ENCODE peak calls at places on chromosomes 6 and 20, in eight cellular contexts. One of them, this sample, is unnamed.

GRCh38 chr6:124907596-124907995 is 54.6 kb upstream of the RNF217 start:
- ATAC-seq in upper lobe of left lung: no peak
- ATAC-seq in A549: no peak
- ATAC-seq in gastrocnemius medialis: no peak
- ATAC-seq in right lobe of liver: no peak
- ATAC-seq in IMR-90: no peak
- ATAC-seq in HCT116: no peak
- ATAC-seq in body of pancreas: no peak
- ATAC-seq in this sample: no peak

GRCh38 chr6:13304580-13305255 is 23.6 kb downstream of the TBC1D7 start:
- ATAC-seq in HCT116: no peak
- ATAC-seq in IMR-90: no peak
- ATAC-seq in body of pancreas: no peak
- ATAC-seq in upper lobe of left lung: no peak
- ATAC-seq in A549: no peak
- ATAC-seq in right lobe of liver: no peak
- ATAC-seq in gastrocnemius medialis: no peak
- ATAC-seq in this sample: no peak

GRCh38 chr6:136129365-136129764 is 120.7 kb downstream of the MTFR2 start:
- ATAC-seq in right lobe of liver: peak
- ATAC-seq in IMR-90: no peak
- ATAC-seq in gastrocnemius medialis: no peak
- ATAC-seq in upper lobe of left lung: no peak
- ATAC-seq in HCT116: no peak
- ATAC-seq in body of pancreas: peak
- ATAC-seq in A549: no peak
- ATAC-seq in this sample: no peak

GRCh38 chr20:7285918-7286556 is 518.6 kb downstream of the BMP2 start:
- ATAC-seq in upper lobe of left lung: peak
- ATAC-seq in right lobe of liver: peak
- ATAC-seq in body of pancreas: peak
- ATAC-seq in A549: peak
- ATAC-seq in gastrocnemius medialis: peak
- ATAC-seq in HCT116: peak
- ATAC-seq in IMR-90: peak
- ATAC-seq in this sample: peak

GRCh38 chr6:53604623-53605190 is 59.8 kb upstream of the GCLC start:
- ATAC-seq in IMR-90: no peak
- ATAC-seq in A549: no peak
- ATAC-seq in gastrocnemius medialis: no peak
- ATAC-seq in upper lobe of left lung: no peak
- ATAC-seq in body of pancreas: no peak
- ATAC-seq in right lobe of liver: no peak
- ATAC-seq in HCT116: no peak
- ATAC-seq in this sample: no peak

GRCh38 chr20:31617432-31618104 is 12.5 kb downstream of the ID1 start:
- ATAC-seq in HCT116: no peak
- ATAC-seq in upper lobe of left lung: no peak
- ATAC-seq in A549: no peak
- ATAC-seq in body of pancreas: no peak
- ATAC-seq in IMR-90: no peak
- ATAC-seq in right lobe of liver: no peak
- ATAC-seq in gastrocnemius medialis: no peak
- ATAC-seq in this sample: no peak

GRCh38 chr6:106097368-106098231 is 11.5 kb downstream of the PRDM1 start:
- ATAC-seq in IMR-90: peak
- ATAC-seq in HCT116: peak
- ATAC-seq in upper lobe of left lung: peak
- ATAC-seq in gastrocnemius medialis: peak
- ATAC-seq in A549: peak
- ATAC-seq in right lobe of liver: peak
- ATAC-seq in body of pancreas: peak
- ATAC-seq in this sample: peak

GRCh38 chr6:87900160-87900698 is 147.4 kb upstream of the SPACA1 start:
- ATAC-seq in IMR-90: no peak
- ATAC-seq in right lobe of liver: peak
- ATAC-seq in body of pancreas: no peak
- ATAC-seq in upper lobe of left lung: no peak
- ATAC-seq in HCT116: no peak
- ATAC-seq in gastrocnemius medialis: no peak
- ATAC-seq in A549: no peak
- ATAC-seq in this sample: no peak

GRCh38 chr6:108944058-108944457 is 95.8 kb downstream of the ARMC2 start:
- ATAC-seq in gastrocnemius medialis: peak
- ATAC-seq in A549: no peak
- ATAC-seq in body of pancreas: no peak
- ATAC-seq in right lobe of liver: no peak
- ATAC-seq in HCT116: no peak
- ATAC-seq in upper lobe of left lung: no peak
- ATAC-seq in IMR-90: no peak
- ATAC-seq in this sample: no peak

GRCh38 chr6:108940741-108941140 is 92.5 kb downstream of the ARMC2 start:
- ATAC-seq in right lobe of liver: no peak
- ATAC-seq in A549: no peak
- ATAC-seq in HCT116: no peak
- ATAC-seq in upper lobe of left lung: no peak
- ATAC-seq in gastrocnemius medialis: peak
- ATAC-seq in body of pancreas: no peak
- ATAC-seq in IMR-90: no peak
- ATAC-seq in this sample: no peak

GRCh38 chr6:108941281-108941680 is 93.1 kb downstream of the ARMC2 start:
- ATAC-seq in gastrocnemius medialis: no peak
- ATAC-seq in upper lobe of left lung: no peak
- ATAC-seq in IMR-90: no peak
- ATAC-seq in HCT116: no peak
- ATAC-seq in A549: no peak
- ATAC-seq in right lobe of liver: no peak
- ATAC-seq in body of pancreas: no peak
- ATAC-seq in this sample: no peak

GRCh38 chr6:108941867-108942266 is 93.6 kb downstream of the ARMC2 start:
- ATAC-seq in right lobe of liver: no peak
- ATAC-seq in body of pancreas: no peak
- ATAC-seq in IMR-90: no peak
- ATAC-seq in upper lobe of left lung: no peak
- ATAC-seq in HCT116: no peak
- ATAC-seq in gastrocnemius medialis: no peak
- ATAC-seq in A549: no peak
- ATAC-seq in this sample: no peak

DNA sequence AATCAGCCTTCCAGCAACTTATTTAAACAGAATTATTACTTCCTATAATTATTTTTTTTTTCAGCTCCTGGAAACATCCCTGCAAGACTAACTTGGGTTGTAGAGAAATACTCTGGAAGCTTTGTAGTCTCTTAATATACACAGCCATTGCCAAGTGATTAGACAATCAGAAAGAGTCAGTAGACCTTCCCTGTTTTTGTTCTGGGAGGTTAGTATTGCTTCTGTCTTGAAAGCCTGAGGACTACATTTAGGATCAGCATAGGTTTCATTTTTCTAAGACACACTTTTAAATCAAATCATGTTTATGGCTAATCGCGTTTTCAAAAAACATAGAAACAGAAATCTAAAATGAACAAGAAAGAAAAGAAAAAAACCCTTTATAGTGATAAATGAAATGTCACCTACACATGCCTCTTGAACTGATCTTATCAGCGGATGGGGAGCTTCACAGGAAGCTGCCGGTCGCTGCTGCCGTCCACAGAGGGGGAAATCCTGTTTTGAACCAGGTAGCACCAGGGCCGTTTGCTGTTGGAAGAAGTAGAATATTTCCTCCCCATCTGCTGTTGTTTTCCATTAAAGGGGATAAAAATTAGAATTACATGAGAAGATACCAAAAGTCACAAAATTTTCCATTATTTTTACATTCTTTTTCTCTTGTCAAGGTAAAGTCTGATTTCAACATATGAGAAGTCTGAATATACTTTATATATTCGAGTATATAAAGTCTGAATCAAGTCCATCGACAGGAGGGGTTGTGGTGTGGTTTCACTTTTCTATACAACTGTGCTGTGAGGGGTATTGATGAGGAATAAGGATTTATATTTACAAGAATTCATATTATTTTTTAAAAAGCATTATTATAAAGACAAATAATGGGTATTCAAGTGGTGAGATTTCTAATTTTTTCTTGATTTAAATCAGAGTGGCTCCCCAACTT is 94.6 kb downstream of the ARMC2 start:
- ATAC-seq in HCT116: no peak
- ATAC-seq in right lobe of liver: peak
- ATAC-seq in gastrocnemius medialis: no peak
- ATAC-seq in A549: no peak
- ATAC-seq in upper lobe of left lung: no peak
- ATAC-seq in body of pancreas: no peak
- ATAC-seq in IMR-90: no peak
- ATAC-seq in this sample: no peak
- H3K27ac ChIP-seq in HCT116: no peak
- H3K27ac ChIP-seq in right lobe of liver: no peak
- H3K27ac ChIP-seq in gastrocnemius medialis: peak
- H3K27ac ChIP-seq in A549: no peak
- H3K27ac ChIP-seq in upper lobe of left lung: peak
- H3K27ac ChIP-seq in body of pancreas: no peak
- H3K27ac ChIP-seq in IMR-90: no peak
- H3K27ac ChIP-seq in this sample: no peak

DNA sequence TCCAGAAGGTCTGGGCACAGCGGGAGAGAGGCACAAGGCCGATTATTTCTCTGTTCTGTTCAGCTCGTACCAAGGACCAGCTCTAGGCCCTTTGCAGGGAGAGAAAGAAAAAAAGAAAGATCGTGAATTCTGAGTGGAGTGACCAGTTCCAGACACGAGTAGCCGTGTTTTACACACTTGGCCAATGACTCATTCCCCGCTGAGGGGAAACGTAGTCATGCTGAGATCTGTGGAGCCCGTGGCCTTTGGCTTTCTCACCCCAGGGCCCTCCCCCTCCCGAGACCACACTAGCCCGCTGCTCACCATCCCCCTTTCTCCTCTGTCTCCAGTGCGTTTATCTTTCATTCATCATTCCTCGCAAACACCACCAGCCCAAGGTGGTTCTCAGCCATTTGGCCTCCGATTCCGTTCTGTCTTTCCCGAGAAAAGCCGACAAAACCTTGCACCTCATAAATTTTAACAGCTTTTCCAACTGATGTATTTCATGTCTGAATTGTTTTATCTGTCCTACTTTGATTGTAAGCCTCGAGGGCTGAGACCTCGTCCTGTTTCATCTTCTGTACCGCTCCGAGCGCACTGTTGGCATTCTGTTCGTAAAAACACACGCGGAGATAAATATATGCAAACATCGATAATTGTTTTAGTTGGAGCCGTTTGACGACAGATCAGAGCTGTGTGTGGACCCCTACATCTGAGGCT is 336.4 kb downstream of the CDH4 start:
- ATAC-seq in HCT116: no peak
- ATAC-seq in gastrocnemius medialis: no peak
- ATAC-seq in right lobe of liver: no peak
- ATAC-seq in body of pancreas: no peak
- ATAC-seq in upper lobe of left lung: no peak
- ATAC-seq in IMR-90: peak
- ATAC-seq in A549: no peak
- ATAC-seq in this sample: no peak
- H3K4me3 ChIP-seq in HCT116: no peak
- H3K4me3 ChIP-seq in gastrocnemius medialis: no peak
- H3K4me3 ChIP-seq in right lobe of liver: no peak
- H3K4me3 ChIP-seq in body of pancreas: no peak
- H3K4me3 ChIP-seq in upper lobe of left lung: no peak
- H3K4me3 ChIP-seq in IMR-90: peak
- H3K4me3 ChIP-seq in A549: no peak
- H3K4me3 ChIP-seq in this sample: no peak

GRCh38 chr6:26415791-26416190 is 13.7 kb downstream of the BTN3A1 start:
- ATAC-seq in HCT116: no peak
- ATAC-seq in right lobe of liver: no peak
- ATAC-seq in body of pancreas: no peak
- ATAC-seq in A549: no peak
- ATAC-seq in gastrocnemius medialis: no peak
- ATAC-seq in IMR-90: no peak
- ATAC-seq in upper lobe of left lung: no peak
- ATAC-seq in this sample: no peak

GRCh38 chr6:26416288-26416687 is 14.2 kb downstream of the BTN3A1 start:
- ATAC-seq in IMR-90: no peak
- ATAC-seq in A549: no peak
- ATAC-seq in right lobe of liver: no peak
- ATAC-seq in body of pancreas: no peak
- ATAC-seq in HCT116: no peak
- ATAC-seq in gastrocnemius medialis: no peak
- ATAC-seq in upper lobe of left lung: no peak
- ATAC-seq in this sample: no peak

GRCh38 chr6:26420607-26421235 is 18.6 kb downstream of the BTN3A1 start:
- ATAC-seq in gastrocnemius medialis: peak
- ATAC-seq in HCT116: peak
- ATAC-seq in body of pancreas: peak
- ATAC-seq in upper lobe of left lung: no peak
- ATAC-seq in right lobe of liver: peak
- ATAC-seq in A549: peak
- ATAC-seq in IMR-90: peak
- ATAC-seq in this sample: peak

GRCh38 chr6:26422329-26422728 is 18.0 kb upstream of the BTN3A3 start:
- ATAC-seq in body of pancreas: no peak
- ATAC-seq in HCT116: no peak
- ATAC-seq in A549: no peak
- ATAC-seq in right lobe of liver: no peak
- ATAC-seq in gastrocnemius medialis: no peak
- ATAC-seq in IMR-90: no peak
- ATAC-seq in upper lobe of left lung: no peak
- ATAC-seq in this sample: no peak

DNA sequence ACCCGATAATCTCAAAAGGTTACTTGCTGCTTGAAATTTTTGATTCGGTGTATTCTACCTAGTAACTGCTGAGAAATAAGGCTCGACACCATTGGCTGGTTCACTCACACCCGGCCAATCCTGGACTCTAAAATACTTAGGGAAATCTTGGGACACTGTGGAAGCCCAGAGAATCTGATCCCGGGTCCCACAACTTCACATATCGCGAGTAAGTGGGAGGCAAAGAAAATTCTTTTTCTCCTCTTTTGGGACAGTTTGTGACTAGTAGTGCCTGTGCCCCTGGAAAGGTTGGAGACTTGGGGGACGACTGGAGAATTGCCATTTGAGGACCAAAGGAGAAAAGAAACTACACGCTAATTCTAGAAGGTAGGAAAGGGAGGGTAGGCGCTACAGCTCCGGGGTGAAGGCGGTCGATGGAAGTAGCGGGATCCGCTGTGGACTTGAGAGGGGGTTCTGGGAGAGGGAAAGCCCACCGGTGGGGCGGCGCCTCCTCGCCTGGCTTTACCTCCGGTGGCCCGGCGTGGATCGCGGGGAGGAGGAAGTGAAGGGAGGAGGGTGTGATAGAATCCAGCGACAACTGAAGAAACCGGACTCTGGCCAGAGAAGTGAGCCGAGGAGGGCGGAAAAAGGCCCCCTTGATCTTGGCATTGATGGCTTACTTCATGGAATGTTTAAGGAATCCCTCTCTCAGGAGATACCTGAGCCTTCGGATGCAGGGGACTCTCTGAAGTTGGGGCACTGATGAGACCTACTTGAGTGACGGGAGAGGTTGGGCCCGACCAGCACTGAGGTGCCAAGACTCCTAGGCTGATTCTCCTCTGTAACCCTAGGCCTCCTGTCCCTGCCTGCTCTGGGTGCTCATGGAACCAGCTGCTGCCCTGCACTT is 18.8 kb upstream of the BTN3A3 start:
- ATAC-seq in upper lobe of left lung: peak
- ATAC-seq in A549: peak
- ATAC-seq in right lobe of liver: peak
- ATAC-seq in gastrocnemius medialis: peak
- ATAC-seq in body of pancreas: peak
- ATAC-seq in IMR-90: peak
- ATAC-seq in HCT116: peak
- ATAC-seq in this sample: peak
- TF ChIP-seq POLR2A in upper lobe of left lung: peak
- TF ChIP-seq POLR2A in A549: no peak
- TF ChIP-seq POLR2A in right lobe of liver: peak
- TF ChIP-seq POLR2A in gastrocnemius medialis: peak
- TF ChIP-seq POLR2A in body of pancreas: no peak
- TF ChIP-seq POLR2A in IMR-90: no peak
- TF ChIP-seq POLR2A in HCT116: peak
- TF ChIP-seq POLR2A in this sample: no peak

GRCh38 chr6:71489736-71490135 is 201.1 kb downstream of the OGFRL1 start:
- ATAC-seq in body of pancreas: peak
- ATAC-seq in upper lobe of left lung: no peak
- ATAC-seq in right lobe of liver: peak
- ATAC-seq in gastrocnemius medialis: no peak
- ATAC-seq in A549: peak
- ATAC-seq in IMR-90: peak
- ATAC-seq in HCT116: peak
- ATAC-seq in this sample: peak

GRCh38 chr6:71488186-71488585 is 199.6 kb downstream of the OGFRL1 start:
- ATAC-seq in right lobe of liver: no peak
- ATAC-seq in gastrocnemius medialis: no peak
- ATAC-seq in A549: no peak
- ATAC-seq in IMR-90: no peak
- ATAC-seq in upper lobe of left lung: no peak
- ATAC-seq in body of pancreas: peak
- ATAC-seq in HCT116: no peak
- ATAC-seq in this sample: no peak

GRCh38 chr6:71490876-71491275 is 202.3 kb downstream of the OGFRL1 start:
- ATAC-seq in gastrocnemius medialis: no peak
- ATAC-seq in HCT116: no peak
- ATAC-seq in body of pancreas: no peak
- ATAC-seq in IMR-90: no peak
- ATAC-seq in upper lobe of left lung: no peak
- ATAC-seq in right lobe of liver: no peak
- ATAC-seq in A549: no peak
- ATAC-seq in this sample: no peak

GRCh38 chr6:71482742-71483141 is 194.1 kb downstream of the OGFRL1 start:
- ATAC-seq in right lobe of liver: no peak
- ATAC-seq in body of pancreas: no peak
- ATAC-seq in upper lobe of left lung: no peak
- ATAC-seq in HCT116: no peak
- ATAC-seq in IMR-90: no peak
- ATAC-seq in gastrocnemius medialis: no peak
- ATAC-seq in A549: peak
- ATAC-seq in this sample: no peak

DNA sequence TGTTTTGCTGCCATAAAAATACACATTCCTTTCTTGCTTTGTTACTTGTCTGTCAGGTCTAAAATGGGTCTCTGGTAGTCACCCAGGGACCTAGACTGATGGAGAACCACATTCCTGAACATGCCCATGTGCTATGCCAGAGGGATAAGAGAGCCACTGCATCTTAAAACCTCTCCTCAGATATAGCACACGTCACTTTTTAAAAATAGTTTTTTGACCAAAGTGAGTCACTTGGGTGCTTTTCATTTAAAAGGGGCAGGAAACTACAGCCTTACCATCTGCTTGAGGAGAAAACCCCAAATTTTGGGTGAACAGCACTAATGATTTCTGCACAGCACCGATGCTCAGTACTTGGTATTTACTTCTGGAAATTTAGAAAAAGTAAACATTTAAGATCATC is 197.9 kb downstream of the OGFRL1 start:
- ATAC-seq in A549: no peak
- ATAC-seq in right lobe of liver: no peak
- ATAC-seq in HCT116: no peak
- ATAC-seq in gastrocnemius medialis: no peak
- ATAC-seq in body of pancreas: no peak
- ATAC-seq in IMR-90: no peak
- ATAC-seq in upper lobe of left lung: no peak
- ATAC-seq in this sample: no peak
- H3K27ac ChIP-seq in A549: no peak
- H3K27ac ChIP-seq in right lobe of liver: no peak
- H3K27ac ChIP-seq in HCT116: no peak
- H3K27ac ChIP-seq in gastrocnemius medialis: no peak
- H3K27ac ChIP-seq in body of pancreas: no peak
- H3K27ac ChIP-seq in IMR-90: no peak
- H3K27ac ChIP-seq in upper lobe of left lung: no peak
- H3K27ac ChIP-seq in this sample: no peak